ENCODE peak calls at places on chromosomes 6 and 20, in four cellular contexts. One of them, this sample, is unnamed.

GRCh38 chr6:33807606-33808005 is 3.8 kb upstream of the MLN start:
- DNase-seq in astrocyte: no peak
- DNase-seq in GM23248: no peak
- DNase-seq in endothelial cell of umbilical vein: peak; percentile 26
- DNase-seq in this sample: no peak

GRCh38 chr6:81380718-81381338 is 371.7 kb downstream of the TENT5A start:
- DNase-seq in GM23248: no peak
- DNase-seq in astrocyte: no peak
- DNase-seq in endothelial cell of umbilical vein: no peak
- DNase-seq in this sample: no peak

GRCh38 chr20:56249244-56249955 is 868 bp downstream of the MC3R start:
- DNase-seq in endothelial cell of umbilical vein: no peak
- DNase-seq in GM23248: peak; percentile 30
- DNase-seq in astrocyte: no peak
- DNase-seq in this sample: no peak

GRCh38 chr6:108350528-108350927 is 55.7 kb downstream of the AFG1L start:
- DNase-seq in GM23248: no peak
- DNase-seq in endothelial cell of umbilical vein: no peak
- DNase-seq in astrocyte: no peak
- DNase-seq in this sample: no peak

GRCh38 chr6:7671076-7671475 is 54.8 kb upstream of the BMP6 start:
- DNase-seq in astrocyte: peak; percentile 22
- DNase-seq in endothelial cell of umbilical vein: no peak
- DNase-seq in GM23248: peak; percentile 96
- DNase-seq in this sample: peak; percentile 31

GRCh38 chr6:116012471-116012949 is 48.2 kb downstream of the FRK start:
- DNase-seq in endothelial cell of umbilical vein: no peak
- DNase-seq in GM23248: peak; percentile 21
- DNase-seq in astrocyte: peak; percentile 41
- DNase-seq in this sample: peak; percentile 59

GRCh38 chr6:84411060-84411629 is 183.7 kb upstream of the CEP162 start:
- DNase-seq in endothelial cell of umbilical vein: no peak
- DNase-seq in GM23248: peak; percentile 94
- DNase-seq in astrocyte: peak; percentile 67
- DNase-seq in this sample: peak; percentile 76

GRCh38 chr6:133804263-133804662 is 84.7 kb upstream of the TCF21 start:
- DNase-seq in astrocyte: peak; percentile 52
- DNase-seq in GM23248: peak; percentile 48
- DNase-seq in endothelial cell of umbilical vein: peak; percentile 8
- DNase-seq in this sample: peak; percentile 45

GRCh38 chr6:34315780-34316179 is 67.0 kb upstream of the SMIM29 start:
- DNase-seq in GM23248: no peak
- DNase-seq in endothelial cell of umbilical vein: no peak
- DNase-seq in astrocyte: no peak
- DNase-seq in this sample: no peak

GRCh38 chr20:50146732-50147662 is 6.5 kb downstream of the PEDS1 start:
- DNase-seq in astrocyte: peak; percentile 41
- DNase-seq in endothelial cell of umbilical vein: peak; percentile 84
- DNase-seq in GM23248: no peak
- DNase-seq in this sample: peak; percentile 34

GRCh38 chr6:33678932-33679478 is 32.5 kb downstream of the UQCC2 start:
- DNase-seq in endothelial cell of umbilical vein: no peak
- DNase-seq in GM23248: no peak
- DNase-seq in astrocyte: no peak
- DNase-seq in this sample: no peak

GRCh38 chr6:13488896-13489237 is 1.5 kb upstream of the GFOD1 start:
- DNase-seq in astrocyte: no peak
- DNase-seq in endothelial cell of umbilical vein: no peak
- DNase-seq in GM23248: no peak
- DNase-seq in this sample: no peak

GRCh38 chr6:81950877-81951276 is 198.4 kb upstream of the TENT5A start:
- DNase-seq in GM23248: peak; percentile 66
- DNase-seq in endothelial cell of umbilical vein: peak; percentile 63
- DNase-seq in astrocyte: peak; percentile 84
- DNase-seq in this sample: peak; percentile 86

GRCh38 chr6:168365422-168366165 is 46.0 kb upstream of the DACT2 start:
- DNase-seq in GM23248: no peak
- DNase-seq in endothelial cell of umbilical vein: no peak
- DNase-seq in astrocyte: no peak
- DNase-seq in this sample: no peak

GRCh38 chr6:44735631-44735963 is 348.1 kb downstream of the CDC5L start:
- DNase-seq in endothelial cell of umbilical vein: no peak
- DNase-seq in GM23248: peak; percentile 42
- DNase-seq in astrocyte: peak; percentile 45
- DNase-seq in this sample: peak; percentile 54

GRCh38 chr6:135334169-135334568 is 153.1 kb downstream of the MYB start:
- DNase-seq in endothelial cell of umbilical vein: no peak
- DNase-seq in GM23248: peak; percentile 43
- DNase-seq in astrocyte: peak; percentile 27
- DNase-seq in this sample: peak; percentile 14

GRCh38 chr20:38418509-38419204 is 16.5 kb downstream of the SNHG17 start:
- DNase-seq in endothelial cell of umbilical vein: peak; percentile 77
- DNase-seq in GM23248: peak; percentile 31
- DNase-seq in astrocyte: peak; percentile 22
- DNase-seq in this sample: peak; percentile 65

GRCh38 chr20:37544386-37544785 is 16.7 kb upstream of the BLCAP start:
- DNase-seq in endothelial cell of umbilical vein: no peak
- DNase-seq in astrocyte: no peak
- DNase-seq in GM23248: no peak
- DNase-seq in this sample: no peak

GRCh38 chr6:116531675-116532570 is 13.6 kb downstream of the TRAPPC3L start:
- DNase-seq in GM23248: peak; percentile 81
- DNase-seq in astrocyte: peak; percentile 41
- DNase-seq in endothelial cell of umbilical vein: peak; percentile 86
- DNase-seq in this sample: peak; percentile 86

GRCh38 chr6:33114428-33114827 is 38.6 kb downstream of the HLA-DPB1 start:
- DNase-seq in astrocyte: no peak
- DNase-seq in endothelial cell of umbilical vein: no peak
- DNase-seq in GM23248: no peak
- DNase-seq in this sample: no peak

GRCh38 chr6:31351734-31352496 is 5.1 kb downstream of the HLA-B start:
- DNase-seq in endothelial cell of umbilical vein: no peak
- DNase-seq in astrocyte: no peak
- DNase-seq in GM23248: no peak
- DNase-seq in this sample: no peak

GRCh38 chr6:25866011-25866410 is 8.0 kb downstream of the SLC17A3 start:
- DNase-seq in astrocyte: no peak
- DNase-seq in endothelial cell of umbilical vein: no peak
- DNase-seq in GM23248: no peak
- DNase-seq in this sample: no peak

GRCh38 chr6:127177030-127177928 is 58.8 kb downstream of the RSPO3 start:
- DNase-seq in GM23248: peak; percentile 77
- DNase-seq in endothelial cell of umbilical vein: peak; percentile 74
- DNase-seq in astrocyte: peak; percentile 75
- DNase-seq in this sample: peak; percentile 97

GRCh38 chr6:37680668-37681067 is 17.0 kb downstream of the MDGA1 start:
- DNase-seq in GM23248: no peak
- DNase-seq in astrocyte: no peak
- DNase-seq in endothelial cell of umbilical vein: no peak
- DNase-seq in this sample: no peak

GRCh38 chr6:143126574-143126941 is 65.9 kb downstream of the AIG1 start:
- DNase-seq in GM23248: no peak
- DNase-seq in astrocyte: no peak
- DNase-seq in endothelial cell of umbilical vein: no peak
- DNase-seq in this sample: no peak
- H3K4me2 ChIP-seq in GM23248: no peak overlapping the region
- H3K4me2 ChIP-seq in astrocyte: peak overlapping the region; percentile 77
- H3K4me2 ChIP-seq in endothelial cell of umbilical vein: no peak overlapping the region
- H3K4me2 ChIP-seq in this sample: no peak overlapping the region

DNA sequence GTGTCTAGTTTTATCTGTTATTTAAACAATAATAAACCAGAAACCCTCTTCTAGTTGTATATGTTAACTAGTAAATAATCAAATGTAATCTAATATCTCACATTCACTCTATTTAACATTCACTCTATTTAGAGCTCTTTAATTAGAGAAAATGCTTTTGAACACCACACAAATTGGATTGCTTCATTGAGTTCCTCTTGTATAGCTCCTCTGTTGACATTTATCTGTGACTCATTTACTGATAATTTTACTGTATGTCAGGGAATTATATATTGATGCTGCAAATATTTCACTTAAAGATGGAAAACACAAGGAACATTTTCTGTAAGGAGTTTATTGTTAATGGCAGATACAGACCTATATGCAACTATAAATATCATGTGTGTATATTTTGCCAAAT is 594.6 kb downstream of the COL12A1 start:
- DNase-seq in astrocyte: no peak
- DNase-seq in endothelial cell of umbilical vein: no peak
- DNase-seq in GM23248: peak; percentile 28
- DNase-seq in this sample: no peak
- H3K27ac ChIP-seq in astrocyte: no peak overlapping the region
- H3K27ac ChIP-seq in endothelial cell of umbilical vein: no peak overlapping the region
- H3K27ac ChIP-seq in GM23248: no peak overlapping the region
- H3K27ac ChIP-seq in this sample: no peak overlapping the region

DNA sequence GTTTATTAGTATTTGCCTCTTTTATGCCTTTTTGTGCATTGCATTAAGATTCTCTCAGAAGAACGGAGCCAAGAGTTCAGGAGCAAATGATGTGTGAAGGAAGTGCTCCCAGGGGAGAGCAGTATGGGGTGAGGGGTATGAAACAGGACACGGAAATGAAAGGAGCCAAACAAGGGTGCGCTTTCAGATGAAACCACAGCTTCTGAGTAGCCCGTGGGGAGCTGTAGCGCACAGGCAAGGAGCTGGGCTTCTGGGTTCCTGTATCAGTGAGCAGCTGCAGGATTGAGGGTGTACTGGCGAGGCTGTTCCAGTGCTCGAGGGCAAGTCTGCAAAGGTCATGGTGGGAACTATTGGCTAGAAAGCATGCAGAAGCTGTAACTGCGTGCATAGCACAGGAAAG is 25.4 kb downstream of the ANKEF1 start:
- DNase-seq in GM23248: no peak
- DNase-seq in astrocyte: no peak
- DNase-seq in endothelial cell of umbilical vein: no peak
- DNase-seq in this sample: peak; percentile 39
- H3K4me2 ChIP-seq in GM23248: no peak overlapping the region
- H3K4me2 ChIP-seq in astrocyte: no peak overlapping the region
- H3K4me2 ChIP-seq in endothelial cell of umbilical vein: no peak overlapping the region
- H3K4me2 ChIP-seq in this sample: no peak overlapping the region

DNA sequence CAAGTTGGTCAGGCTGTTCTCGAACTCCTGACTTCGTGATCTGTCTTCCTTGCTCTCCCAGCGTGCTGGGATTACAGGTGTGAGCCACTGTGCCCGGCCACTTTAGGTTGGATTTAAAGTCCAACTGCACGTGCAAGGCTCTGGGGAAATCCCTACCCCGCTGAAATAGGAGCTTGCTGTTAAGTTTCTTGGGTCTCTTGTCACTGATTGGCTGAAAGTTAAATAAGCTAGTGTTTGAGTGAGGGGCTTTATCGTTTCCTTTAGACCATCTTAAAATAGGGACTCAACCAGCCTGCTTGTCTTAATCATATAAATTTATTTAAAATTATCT is 11.1 kb upstream of the SERINC1 start:
- DNase-seq in endothelial cell of umbilical vein: no peak
- DNase-seq in GM23248: no peak
- DNase-seq in astrocyte: no peak
- DNase-seq in this sample: no peak
- H3K27ac ChIP-seq in endothelial cell of umbilical vein: no peak overlapping the region
- H3K27ac ChIP-seq in GM23248: no peak overlapping the region
- H3K27ac ChIP-seq in astrocyte: no peak overlapping the region
- H3K27ac ChIP-seq in this sample: no peak overlapping the region

DNA sequence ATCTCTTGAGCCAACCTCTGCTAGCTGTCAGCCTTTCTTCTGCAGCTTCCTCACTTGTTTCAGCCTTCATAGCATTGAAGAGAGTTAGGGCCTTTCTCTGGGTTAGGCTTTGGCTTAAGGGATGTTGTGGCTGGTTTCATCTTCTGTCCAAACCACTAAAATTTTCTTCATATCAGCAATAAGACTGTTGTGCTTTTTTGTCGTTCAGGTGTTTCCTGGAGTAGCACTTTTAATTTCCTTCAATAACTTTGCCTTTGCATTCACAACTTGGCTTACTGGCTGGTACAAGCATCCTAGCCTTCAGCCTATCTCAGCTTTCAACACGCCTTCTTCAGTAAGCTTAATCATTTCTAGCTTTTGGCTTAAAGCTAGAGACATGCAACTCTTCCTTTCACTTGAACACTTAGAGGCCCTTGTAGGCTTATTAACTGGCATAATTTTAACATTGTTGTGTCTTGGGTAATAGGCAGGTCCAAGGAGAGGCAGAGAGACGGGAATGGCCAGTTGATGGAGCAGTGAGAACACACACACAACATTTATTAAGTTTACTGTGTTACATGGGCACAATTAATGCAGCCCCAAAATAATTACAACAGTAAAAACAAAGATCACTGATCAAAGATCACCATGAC is 98.5 kb downstream of the HIVEP1 start:
- DNase-seq in endothelial cell of umbilical vein: no peak
- DNase-seq in GM23248: no peak
- DNase-seq in astrocyte: no peak
- DNase-seq in this sample: no peak
- H3K4me2 ChIP-seq in endothelial cell of umbilical vein: no peak overlapping the region
- H3K4me2 ChIP-seq in GM23248: no peak overlapping the region
- H3K4me2 ChIP-seq in astrocyte: no peak overlapping the region
- H3K4me2 ChIP-seq in this sample: no peak overlapping the region

GRCh38 chr6:1869766-1870165 is 260.1 kb downstream of the FOXC1 start:
- DNase-seq in endothelial cell of umbilical vein: no peak
- DNase-seq in GM23248: no peak
- DNase-seq in astrocyte: no peak
- DNase-seq in this sample: no peak
- H3K27ac ChIP-seq in endothelial cell of umbilical vein: no peak overlapping the region
- H3K27ac ChIP-seq in GM23248: no peak overlapping the region
- H3K27ac ChIP-seq in astrocyte: no peak overlapping the region
- H3K27ac ChIP-seq in this sample: no peak overlapping the region

DNA sequence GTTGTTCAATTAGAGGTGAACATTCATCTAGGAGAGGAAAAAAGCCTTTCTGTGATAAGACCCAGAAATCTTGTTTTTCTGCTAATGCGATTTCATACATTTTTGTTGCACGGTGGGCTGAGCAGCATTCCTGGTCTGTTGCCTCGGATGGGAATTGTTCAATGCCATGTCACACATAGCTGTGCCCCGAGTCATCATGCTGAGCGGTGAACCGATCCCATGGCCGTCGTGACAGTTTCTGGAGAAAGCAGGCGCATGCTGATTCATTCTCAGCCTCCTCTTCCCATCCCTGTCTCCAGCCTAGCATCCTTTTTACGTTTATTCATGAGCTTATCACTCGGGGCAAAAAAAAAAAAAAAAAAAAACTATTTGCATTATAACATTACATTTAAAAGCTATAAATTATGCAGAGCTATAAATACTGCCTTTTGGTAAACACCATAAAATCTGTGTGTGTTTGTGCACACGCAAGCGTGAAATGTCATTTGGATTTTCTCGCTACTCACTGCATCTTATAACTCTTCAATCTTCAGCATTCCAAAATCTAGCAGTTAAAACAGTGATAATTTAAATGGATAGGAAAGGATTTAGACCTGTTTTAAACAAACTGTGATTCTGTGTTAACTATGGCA is 58.9 kb upstream of the IFNGR1 start:
- DNase-seq in astrocyte: peak; percentile 72
- DNase-seq in GM23248: peak; percentile 89
- DNase-seq in endothelial cell of umbilical vein: peak; percentile 40
- DNase-seq in this sample: peak; percentile 82
- H3K4me2 ChIP-seq in astrocyte: peak overlapping the region; percentile 71
- H3K4me2 ChIP-seq in GM23248: peak overlapping the region; percentile 30
- H3K4me2 ChIP-seq in endothelial cell of umbilical vein: peak overlapping the region; percentile 4
- H3K4me2 ChIP-seq in this sample: peak overlapping the region; percentile 33

GRCh38 chr6:5540375-5540774 is 279.1 kb downstream of the FARS2 start:
- DNase-seq in astrocyte: peak; percentile 35
- DNase-seq in endothelial cell of umbilical vein: no peak
- DNase-seq in GM23248: peak; percentile 72
- DNase-seq in this sample: no peak
- H3K27ac ChIP-seq in astrocyte: no peak overlapping the region
- H3K27ac ChIP-seq in endothelial cell of umbilical vein: no peak overlapping the region
- H3K27ac ChIP-seq in GM23248: peak overlapping the region; percentile 11
- H3K27ac ChIP-seq in this sample: no peak overlapping the region

This sample was measured in fibroblast of lung.